ENCODE peak calls at places on chromosomes 12 and 14, in six cellular contexts. O, M, D, U, G and T are unnamed samples.

GRCh38 chr12:124506145-124506831 is 61.1 kb downstream of the NCOR2 start:
- DNase-seq in O (peak), G (no peak), U (no peak), D (peak), M (peak), T (peak)

GRCh38 chr14:50797250-50798047 is 33.5 kb downstream of the NIN start:
- DNase-seq in O (no peak), U (no peak), D (no peak), G (peak), M (no peak), T (no peak)

GRCh38 chr12:32671930-32672785 is 6.9 kb upstream of the DNM1L start:
- DNase-seq in M (peak), U (no peak), O (no peak), G (peak), D (peak), T (no peak)

GRCh38 chr12:77940566-77940965 is 109.9 kb downstream of the NAV3 start:
- DNase-seq in U (no peak), M (no peak), D (no peak), O (no peak), G (peak), T (no peak)

GRCh38 chr12:1574863-1575254 is 19.5 kb downstream of the FBXL14 start:
- DNase-seq in U (no peak), O (no peak), D (no peak), M (no peak), G (no peak), T (no peak)

GRCh38 chr12:62586850-62587249 is 120.2 kb downstream of the MON2 start:
- DNase-seq in M (no peak), D (no peak), G (no peak), O (no peak), U (no peak), T (no peak)

GRCh38 chr14:96424104-96424989 is 32.4 kb downstream of the AK7 start:
- DNase-seq in U (no peak), M (peak), D (peak), O (no peak), G (peak), T (no peak)

GRCh38 chr12:207804-208203 is 6.2 kb downstream of the SLC6A12 start:
- DNase-seq in D (no peak), O (no peak), U (no peak), G (no peak), M (no peak), T (no peak)

GRCh38 chr12:91870872-91871707 is 274.6 kb downstream of the BTG1 start:
- DNase-seq in U (no peak), G (no peak), O (no peak), M (no peak), D (no peak), T (no peak)

GRCh38 chr14:55386037-55386798 is 25.4 kb downstream of the ATG14 start:
- DNase-seq in O (no peak), D (no peak), G (no peak), U (no peak), M (no peak), T (no peak)

GRCh38 chr14:94129111-94129757 is at the start of gene IFI27L2:
- DNase-seq in G (peak), U (peak), O (peak), M (peak), D (peak), T (peak)

GRCh38 chr12:14618990-14619389 is 51.3 kb upstream of the PLBD1 start:
- DNase-seq in O (no peak), U (no peak), D (no peak), G (peak), M (no peak), T (no peak)

GRCh38 chr14:105179191-105179590 is 1.9 kb downstream of the NUDT14 start:
- DNase-seq in D (no peak), G (no peak), M (no peak), U (no peak), O (no peak), T (no peak)

GRCh38 chr12:113778432-113779128 is 187.5 kb downstream of the RBM19 start:
- DNase-seq in O (no peak), G (no peak), U (no peak), D (no peak), M (no peak), T (no peak)

GRCh38 chr14:50364792-50365191 is 31.9 kb downstream of the CDKL1 start:
- DNase-seq in G (no peak), U (no peak), M (peak), D (no peak), O (no peak), T (no peak)

GRCh38 chr12:113246478-113247122 is 25.3 kb downstream of the TPCN1 start:
- DNase-seq in U (no peak), M (peak), O (no peak), G (peak), D (no peak), T (no peak)

GRCh38 chr12:42969357-42969756 is 379.8 kb upstream of the PRICKLE1 start:
- DNase-seq in G (no peak), U (no peak), D (no peak), M (no peak), O (no peak), T (no peak)

GRCh38 chr14:43981135-43981787 is 525.8 kb downstream of the FSCB start:
- DNase-seq in O (no peak), G (no peak), U (no peak), M (peak), D (no peak), T (no peak)

GRCh38 chr14:105473033-105473676 is 1.5 kb upstream of the CRIP2 start:
- DNase-seq in O (peak), U (no peak), M (no peak), D (no peak), G (no peak), T (no peak)

GRCh38 chr12:87150969-87151662 is 878.1 kb downstream of the C12orf50 start:
- DNase-seq in U (no peak), D (no peak), M (peak), O (no peak), G (no peak), T (no peak)

DNA sequence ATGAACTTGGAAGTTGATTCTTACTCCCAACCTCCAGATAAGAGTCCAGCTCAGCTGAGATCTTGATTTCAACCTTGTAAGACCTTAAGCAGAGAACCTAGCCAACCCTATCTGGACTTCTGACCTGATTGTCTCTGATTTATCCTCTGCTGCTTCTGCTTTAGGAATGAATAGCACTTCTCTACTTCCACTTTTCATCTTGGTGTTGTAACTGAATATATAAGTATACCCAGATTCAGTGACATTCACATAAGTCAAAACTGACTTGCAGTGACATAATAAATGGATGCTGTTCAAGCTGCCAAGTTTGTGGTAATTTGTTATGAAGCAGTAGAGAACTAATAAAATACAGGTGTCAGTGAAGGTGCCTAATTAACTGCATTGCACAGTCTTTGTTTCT is 33.6 kb downstream of the RAD51B start:
- DNase-seq in O (no peak), M (no peak), U (no peak), D (no peak), G (no peak), T (no peak)
- H3K27ac ChIP-seq in O (no peak), M (no peak), U (no peak), D (no peak), G (no peak), T (no peak)

GRCh38 chr14:90785876-90786450 is 30.3 kb downstream of the TTC7B start:
- DNase-seq in O (no peak), D (no peak), G (no peak), M (no peak), U (no peak), T (no peak)
- H3K27ac ChIP-seq in O (no peak), D (no peak), G (no peak), M (no peak), U (no peak), T (no peak)

GRCh38 chr14:75860561-75861160 is 121.1 kb downstream of the TGFB3 start:
- DNase-seq in U (no peak), G (no peak), M (no peak), D (no peak), O (no peak), T (no peak)
- H3K27ac ChIP-seq in U (no peak), G (no peak), M (peak), D (no peak), O (no peak), T (no peak)

DNA sequence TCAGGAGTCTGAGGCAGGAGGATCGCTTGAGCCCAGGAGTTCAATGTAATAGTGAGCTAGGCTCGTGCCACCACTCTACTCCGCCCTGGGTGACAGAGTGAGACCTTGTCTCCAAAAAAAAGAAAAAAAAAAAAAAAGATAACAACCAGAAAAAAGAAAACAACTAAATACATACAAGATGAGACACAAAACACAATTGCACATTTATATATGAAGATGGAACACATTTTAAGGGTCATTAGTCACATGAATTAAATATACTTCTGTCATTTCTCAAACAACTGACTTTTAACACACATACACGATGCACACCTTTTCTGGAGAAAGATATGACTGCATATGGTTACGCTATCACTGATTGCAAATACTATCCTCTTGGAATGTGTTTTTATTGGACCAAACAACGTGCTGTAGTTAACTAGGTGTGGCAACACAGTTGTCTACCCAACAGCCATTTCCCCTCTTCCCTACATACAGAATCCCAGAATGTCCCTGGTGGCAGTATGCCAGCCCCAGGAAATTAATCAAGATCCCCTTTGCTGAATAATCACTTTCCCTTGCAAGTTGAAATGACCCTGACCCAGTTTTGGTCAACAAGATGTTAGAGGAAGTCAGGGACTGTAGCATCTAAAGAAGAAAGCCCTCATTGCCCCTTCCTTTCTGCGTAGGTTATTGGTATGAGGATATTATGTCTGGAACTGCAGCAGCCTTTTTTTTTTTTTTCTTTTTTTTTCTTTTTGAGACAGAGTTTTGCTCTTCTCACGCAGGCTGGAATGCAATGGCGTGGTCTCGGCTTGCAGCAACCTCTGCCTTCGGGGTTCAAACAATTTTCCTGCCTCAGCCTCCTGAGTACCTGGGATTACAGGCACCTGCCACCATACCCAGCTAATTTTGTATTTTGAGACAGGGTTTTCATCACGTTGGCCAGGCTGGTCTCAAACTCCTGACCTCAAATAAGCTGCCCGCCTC is 5.6 kb upstream of the MYL6B start:
- DNase-seq in G (no peak), D (no peak), M (peak), O (no peak), U (no peak), T (no peak)
- H3K27ac ChIP-seq in G (no peak), D (no peak), M (peak), O (peak), U (no peak), T (no peak)